ENCODE peak calls at places on chromosomes 3 and 15, in five cellular contexts. One of them, this sample, is unnamed.

GRCh38 chr3:28575100-28575747 is 226.6 kb upstream of the AZI2 start:
- DNase-seq in mucosa of gallbladder: no peak
- DNase-seq in CD4-positive, alpha-beta T cell: no peak
- DNase-seq in activated CD4-positive, CD25-positive, alpha-beta regulatory T cell treated with anti-CD3 and anti-CD28 coated beads, Interleukin-2, amount 50 U/mL, for 72 hours: no peak
- DNase-seq in stimulated activated CD8-positive, alpha-beta memory T cell treated with anti-CD3 and anti-CD28 coated beads, Interleukin-4, amount 100 ng/mL, for 1 hour: no peak
- DNase-seq in this sample: peak; percentile 1

GRCh38 chr3:36842275-36842674 is 77.9 kb upstream of the DCLK3 start:
- DNase-seq in CD4-positive, alpha-beta T cell: no peak
- DNase-seq in stimulated activated CD8-positive, alpha-beta memory T cell treated with anti-CD3 and anti-CD28 coated beads, Interleukin-4, amount 100 ng/mL, for 1 hour: no peak
- DNase-seq in mucosa of gallbladder: no peak
- DNase-seq in activated CD4-positive, CD25-positive, alpha-beta regulatory T cell treated with anti-CD3 and anti-CD28 coated beads, Interleukin-2, amount 50 U/mL, for 72 hours: no peak
- DNase-seq in this sample: no peak

GRCh38 chr3:195204360-195205166 is 66.4 kb downstream of the XXYLT1 start:
- DNase-seq in activated CD4-positive, CD25-positive, alpha-beta regulatory T cell treated with anti-CD3 and anti-CD28 coated beads, Interleukin-2, amount 50 U/mL, for 72 hours: no peak
- DNase-seq in stimulated activated CD8-positive, alpha-beta memory T cell treated with anti-CD3 and anti-CD28 coated beads, Interleukin-4, amount 100 ng/mL, for 1 hour: no peak
- DNase-seq in CD4-positive, alpha-beta T cell: no peak
- DNase-seq in mucosa of gallbladder: no peak
- DNase-seq in this sample: peak; percentile 37

GRCh38 chr15:77426377-77426776 is 5.7 kb downstream of the HMG20A start:
- DNase-seq in activated CD4-positive, CD25-positive, alpha-beta regulatory T cell treated with anti-CD3 and anti-CD28 coated beads, Interleukin-2, amount 50 U/mL, for 72 hours: no peak
- DNase-seq in mucosa of gallbladder: no peak
- DNase-seq in CD4-positive, alpha-beta T cell: no peak
- DNase-seq in stimulated activated CD8-positive, alpha-beta memory T cell treated with anti-CD3 and anti-CD28 coated beads, Interleukin-4, amount 100 ng/mL, for 1 hour: no peak
- DNase-seq in this sample: no peak

GRCh38 chr3:147393261-147393964 is 12.9 kb downstream of the ZIC4 start:
- DNase-seq in activated CD4-positive, CD25-positive, alpha-beta regulatory T cell treated with anti-CD3 and anti-CD28 coated beads, Interleukin-2, amount 50 U/mL, for 72 hours: no peak
- DNase-seq in CD4-positive, alpha-beta T cell: no peak
- DNase-seq in mucosa of gallbladder: no peak
- DNase-seq in stimulated activated CD8-positive, alpha-beta memory T cell treated with anti-CD3 and anti-CD28 coated beads, Interleukin-4, amount 100 ng/mL, for 1 hour: no peak
- DNase-seq in this sample: no peak

GRCh38 chr3:105503191-105503593 is 136.5 kb downstream of the ALCAM start:
- DNase-seq in CD4-positive, alpha-beta T cell: no peak
- DNase-seq in stimulated activated CD8-positive, alpha-beta memory T cell treated with anti-CD3 and anti-CD28 coated beads, Interleukin-4, amount 100 ng/mL, for 1 hour: no peak
- DNase-seq in mucosa of gallbladder: no peak
- DNase-seq in activated CD4-positive, CD25-positive, alpha-beta regulatory T cell treated with anti-CD3 and anti-CD28 coated beads, Interleukin-2, amount 50 U/mL, for 72 hours: no peak
- DNase-seq in this sample: no peak

GRCh38 chr3:37862712-37863551 is 1.3 kb downstream of the CTDSPL start:
- DNase-seq in CD4-positive, alpha-beta T cell: no peak
- DNase-seq in activated CD4-positive, CD25-positive, alpha-beta regulatory T cell treated with anti-CD3 and anti-CD28 coated beads, Interleukin-2, amount 50 U/mL, for 72 hours: no peak
- DNase-seq in stimulated activated CD8-positive, alpha-beta memory T cell treated with anti-CD3 and anti-CD28 coated beads, Interleukin-4, amount 100 ng/mL, for 1 hour: no peak
- DNase-seq in mucosa of gallbladder: no peak
- DNase-seq in this sample: no peak

GRCh38 chr3:18655827-18656226 is 230.7 kb upstream of the SATB1 start:
- DNase-seq in activated CD4-positive, CD25-positive, alpha-beta regulatory T cell treated with anti-CD3 and anti-CD28 coated beads, Interleukin-2, amount 50 U/mL, for 72 hours: no peak
- DNase-seq in mucosa of gallbladder: no peak
- DNase-seq in stimulated activated CD8-positive, alpha-beta memory T cell treated with anti-CD3 and anti-CD28 coated beads, Interleukin-4, amount 100 ng/mL, for 1 hour: no peak
- DNase-seq in CD4-positive, alpha-beta T cell: no peak
- DNase-seq in this sample: no peak

GRCh38 chr3:71532639-71533395 is 50.7 kb downstream of the FOXP1 start:
- DNase-seq in CD4-positive, alpha-beta T cell: no peak
- DNase-seq in mucosa of gallbladder: no peak
- DNase-seq in stimulated activated CD8-positive, alpha-beta memory T cell treated with anti-CD3 and anti-CD28 coated beads, Interleukin-4, amount 100 ng/mL, for 1 hour: no peak
- DNase-seq in activated CD4-positive, CD25-positive, alpha-beta regulatory T cell treated with anti-CD3 and anti-CD28 coated beads, Interleukin-2, amount 50 U/mL, for 72 hours: no peak
- DNase-seq in this sample: no peak

GRCh38 chr3:108054935-108055334 is 35.9 kb downstream of the CD47 start:
- DNase-seq in CD4-positive, alpha-beta T cell: no peak
- DNase-seq in activated CD4-positive, CD25-positive, alpha-beta regulatory T cell treated with anti-CD3 and anti-CD28 coated beads, Interleukin-2, amount 50 U/mL, for 72 hours: no peak
- DNase-seq in stimulated activated CD8-positive, alpha-beta memory T cell treated with anti-CD3 and anti-CD28 coated beads, Interleukin-4, amount 100 ng/mL, for 1 hour: no peak
- DNase-seq in mucosa of gallbladder: no peak
- DNase-seq in this sample: no peak

GRCh38 chr3:195255176-195255500 is 15.8 kb downstream of the XXYLT1 start:
- DNase-seq in activated CD4-positive, CD25-positive, alpha-beta regulatory T cell treated with anti-CD3 and anti-CD28 coated beads, Interleukin-2, amount 50 U/mL, for 72 hours: no peak
- DNase-seq in CD4-positive, alpha-beta T cell: no peak
- DNase-seq in stimulated activated CD8-positive, alpha-beta memory T cell treated with anti-CD3 and anti-CD28 coated beads, Interleukin-4, amount 100 ng/mL, for 1 hour: no peak
- DNase-seq in mucosa of gallbladder: no peak
- DNase-seq in this sample: no peak

GRCh38 chr3:182524711-182525401 is 268.4 kb upstream of the ATP11B start:
- DNase-seq in CD4-positive, alpha-beta T cell: no peak
- DNase-seq in mucosa of gallbladder: no peak
- DNase-seq in stimulated activated CD8-positive, alpha-beta memory T cell treated with anti-CD3 and anti-CD28 coated beads, Interleukin-4, amount 100 ng/mL, for 1 hour: no peak
- DNase-seq in activated CD4-positive, CD25-positive, alpha-beta regulatory T cell treated with anti-CD3 and anti-CD28 coated beads, Interleukin-2, amount 50 U/mL, for 72 hours: no peak
- DNase-seq in this sample: no peak

GRCh38 chr3:66363133-66363532 is 137.7 kb downstream of the LRIG1 start:
- DNase-seq in activated CD4-positive, CD25-positive, alpha-beta regulatory T cell treated with anti-CD3 and anti-CD28 coated beads, Interleukin-2, amount 50 U/mL, for 72 hours: no peak
- DNase-seq in stimulated activated CD8-positive, alpha-beta memory T cell treated with anti-CD3 and anti-CD28 coated beads, Interleukin-4, amount 100 ng/mL, for 1 hour: no peak
- DNase-seq in mucosa of gallbladder: no peak
- DNase-seq in CD4-positive, alpha-beta T cell: no peak
- DNase-seq in this sample: no peak

GRCh38 chr15:35229085-35229484 is 144.0 kb upstream of the NANOGP8 start:
- DNase-seq in activated CD4-positive, CD25-positive, alpha-beta regulatory T cell treated with anti-CD3 and anti-CD28 coated beads, Interleukin-2, amount 50 U/mL, for 72 hours: no peak
- DNase-seq in stimulated activated CD8-positive, alpha-beta memory T cell treated with anti-CD3 and anti-CD28 coated beads, Interleukin-4, amount 100 ng/mL, for 1 hour: no peak
- DNase-seq in CD4-positive, alpha-beta T cell: no peak
- DNase-seq in mucosa of gallbladder: no peak
- DNase-seq in this sample: no peak

GRCh38 chr15:62430056-62430455 is 265.0 kb upstream of the C2CD4B start:
- DNase-seq in mucosa of gallbladder: no peak
- DNase-seq in stimulated activated CD8-positive, alpha-beta memory T cell treated with anti-CD3 and anti-CD28 coated beads, Interleukin-4, amount 100 ng/mL, for 1 hour: no peak
- DNase-seq in activated CD4-positive, CD25-positive, alpha-beta regulatory T cell treated with anti-CD3 and anti-CD28 coated beads, Interleukin-2, amount 50 U/mL, for 72 hours: no peak
- DNase-seq in CD4-positive, alpha-beta T cell: no peak
- DNase-seq in this sample: no peak